ENCODE peak calls at places on chromosomes 1 and 21, in eight cellular contexts. One of them, this sample, is unnamed.

GRCh38 chr21:45858180-45858579 is 123.4 kb upstream of the COL6A1 start:
- DNase-seq in CD4-positive, alpha-beta T cell: no peak
- DNase-seq in mammary epithelial cell: no peak
- DNase-seq in AG09309: no peak
- DNase-seq in Calu3: no peak
- DNase-seq in psoas muscle: no peak
- DNase-seq in heart left ventricle: no peak
- DNase-seq in nephron progenitor cell: no peak
- DNase-seq in this sample: no peak

GRCh38 chr1:236280438-236281285 is 1.1 kb downstream of the ERO1B start:
- DNase-seq in psoas muscle: no peak
- DNase-seq in AG09309: no peak
- DNase-seq in nephron progenitor cell: no peak
- DNase-seq in Calu3: peak
- DNase-seq in heart left ventricle: no peak
- DNase-seq in mammary epithelial cell: peak
- DNase-seq in CD4-positive, alpha-beta T cell: peak
- DNase-seq in this sample: no peak

GRCh38 chr1:116129537-116129936 is 18.3 kb downstream of the MAB21L3 start:
- DNase-seq in heart left ventricle: no peak
- DNase-seq in nephron progenitor cell: no peak
- DNase-seq in Calu3: no peak
- DNase-seq in mammary epithelial cell: no peak
- DNase-seq in CD4-positive, alpha-beta T cell: no peak
- DNase-seq in AG09309: no peak
- DNase-seq in psoas muscle: no peak
- DNase-seq in this sample: no peak

GRCh38 chr1:145878724-145879123 is 6.9 kb downstream of the ANKRD35 start:
- DNase-seq in heart left ventricle: no peak
- DNase-seq in AG09309: no peak
- DNase-seq in psoas muscle: no peak
- DNase-seq in nephron progenitor cell: no peak
- DNase-seq in CD4-positive, alpha-beta T cell: no peak
- DNase-seq in mammary epithelial cell: peak
- DNase-seq in Calu3: no peak
- DNase-seq in this sample: no peak

GRCh38 chr1:18575620-18576019 is 55.0 kb upstream of the PAX7 start:
- DNase-seq in nephron progenitor cell: peak
- DNase-seq in mammary epithelial cell: no peak
- DNase-seq in Calu3: peak
- DNase-seq in psoas muscle: no peak
- DNase-seq in AG09309: no peak
- DNase-seq in heart left ventricle: no peak
- DNase-seq in CD4-positive, alpha-beta T cell: peak
- DNase-seq in this sample: no peak

GRCh38 chr1:230112131-230112701 is 45.2 kb downstream of the GALNT2 start:
- DNase-seq in Calu3: no peak
- DNase-seq in nephron progenitor cell: no peak
- DNase-seq in heart left ventricle: no peak
- DNase-seq in psoas muscle: peak
- DNase-seq in AG09309: no peak
- DNase-seq in mammary epithelial cell: no peak
- DNase-seq in CD4-positive, alpha-beta T cell: no peak
- DNase-seq in this sample: peak

GRCh38 chr1:165845992-165846748 is 18.8 kb downstream of the UCK2 start:
- DNase-seq in nephron progenitor cell: no peak
- DNase-seq in Calu3: no peak
- DNase-seq in heart left ventricle: no peak
- DNase-seq in AG09309: no peak
- DNase-seq in psoas muscle: no peak
- DNase-seq in CD4-positive, alpha-beta T cell: no peak
- DNase-seq in mammary epithelial cell: no peak
- DNase-seq in this sample: no peak

GRCh38 chr1:236514703-236515442 is 8.9 kb upstream of the LGALS8 start:
- DNase-seq in Calu3: no peak
- DNase-seq in mammary epithelial cell: no peak
- DNase-seq in psoas muscle: no peak
- DNase-seq in nephron progenitor cell: no peak
- DNase-seq in CD4-positive, alpha-beta T cell: no peak
- DNase-seq in AG09309: no peak
- DNase-seq in heart left ventricle: no peak
- DNase-seq in this sample: no peak

GRCh38 chr1:228938248-228938891 is 203.1 kb downstream of the RHOU start:
- DNase-seq in CD4-positive, alpha-beta T cell: peak
- DNase-seq in psoas muscle: no peak
- DNase-seq in nephron progenitor cell: peak
- DNase-seq in heart left ventricle: peak
- DNase-seq in AG09309: no peak
- DNase-seq in Calu3: no peak
- DNase-seq in mammary epithelial cell: no peak
- DNase-seq in this sample: peak

GRCh38 chr1:230212405-230212936 is 145.4 kb downstream of the GALNT2 start:
- DNase-seq in mammary epithelial cell: no peak
- DNase-seq in heart left ventricle: no peak
- DNase-seq in CD4-positive, alpha-beta T cell: no peak
- DNase-seq in psoas muscle: no peak
- DNase-seq in AG09309: no peak
- DNase-seq in nephron progenitor cell: no peak
- DNase-seq in Calu3: no peak
- DNase-seq in this sample: no peak

GRCh38 chr1:197924516-197925123 is 7.4 kb downstream of the LHX9 start:
- DNase-seq in psoas muscle: no peak
- DNase-seq in AG09309: peak
- DNase-seq in heart left ventricle: no peak
- DNase-seq in CD4-positive, alpha-beta T cell: no peak
- DNase-seq in Calu3: peak
- DNase-seq in nephron progenitor cell: peak
- DNase-seq in mammary epithelial cell: no peak
- DNase-seq in this sample: no peak

GRCh38 chr1:1683104-1683905 is 9.3 kb downstream of the SLC35E2B start:
- DNase-seq in CD4-positive, alpha-beta T cell: no peak
- DNase-seq in Calu3: no peak
- DNase-seq in AG09309: no peak
- DNase-seq in heart left ventricle: no peak
- DNase-seq in psoas muscle: peak
- DNase-seq in nephron progenitor cell: no peak
- DNase-seq in mammary epithelial cell: no peak
- DNase-seq in this sample: no peak

GRCh38 chr1:76142771-76143540 is 68.4 kb downstream of the ST6GALNAC3 start:
- DNase-seq in nephron progenitor cell: no peak
- DNase-seq in heart left ventricle: no peak
- DNase-seq in CD4-positive, alpha-beta T cell: no peak
- DNase-seq in mammary epithelial cell: no peak
- DNase-seq in AG09309: no peak
- DNase-seq in psoas muscle: no peak
- DNase-seq in Calu3: no peak
- DNase-seq in this sample: no peak

GRCh38 chr1:171743014-171743870 is 1.4 kb upstream of the VAMP4 start:
- DNase-seq in AG09309: peak
- DNase-seq in psoas muscle: no peak
- DNase-seq in Calu3: no peak
- DNase-seq in mammary epithelial cell: peak
- DNase-seq in heart left ventricle: no peak
- DNase-seq in nephron progenitor cell: no peak
- DNase-seq in CD4-positive, alpha-beta T cell: no peak
- DNase-seq in this sample: no peak

GRCh38 chr1:53061123-53061858 is 722 bp upstream of the PODN start:
- DNase-seq in nephron progenitor cell: no peak
- DNase-seq in Calu3: no peak
- DNase-seq in CD4-positive, alpha-beta T cell: no peak
- DNase-seq in AG09309: no peak
- DNase-seq in heart left ventricle: no peak
- DNase-seq in psoas muscle: peak
- DNase-seq in mammary epithelial cell: no peak
- DNase-seq in this sample: no peak

GRCh38 chr1:62800274-62800673 is 16.3 kb downstream of the ATG4C start:
- DNase-seq in AG09309: no peak
- DNase-seq in psoas muscle: no peak
- DNase-seq in nephron progenitor cell: no peak
- DNase-seq in mammary epithelial cell: no peak
- DNase-seq in CD4-positive, alpha-beta T cell: no peak
- DNase-seq in heart left ventricle: no peak
- DNase-seq in Calu3: no peak
- DNase-seq in this sample: no peak

GRCh38 chr1:153630384-153630783 is 2.1 kb downstream of the S100A1 start:
- DNase-seq in heart left ventricle: no peak
- DNase-seq in mammary epithelial cell: no peak
- DNase-seq in Calu3: no peak
- DNase-seq in psoas muscle: no peak
- DNase-seq in CD4-positive, alpha-beta T cell: no peak
- DNase-seq in AG09309: no peak
- DNase-seq in nephron progenitor cell: no peak
- DNase-seq in this sample: no peak

GRCh38 chr1:40708750-40709099 is 17.2 kb downstream of the NFYC start:
- DNase-seq in psoas muscle: no peak
- DNase-seq in heart left ventricle: no peak
- DNase-seq in Calu3: no peak
- DNase-seq in nephron progenitor cell: peak
- DNase-seq in AG09309: peak
- DNase-seq in CD4-positive, alpha-beta T cell: no peak
- DNase-seq in mammary epithelial cell: no peak
- DNase-seq in this sample: no peak

GRCh38 chr1:53968125-53968513 is 22.0 kb downstream of the LRRC42 start:
- DNase-seq in AG09309: no peak
- DNase-seq in CD4-positive, alpha-beta T cell: no peak
- DNase-seq in nephron progenitor cell: no peak
- DNase-seq in mammary epithelial cell: no peak
- DNase-seq in psoas muscle: no peak
- DNase-seq in Calu3: no peak
- DNase-seq in heart left ventricle: no peak
- DNase-seq in this sample: no peak

GRCh38 chr1:22731924-22732522 is 21.4 kb downstream of the EPHB2 start:
- DNase-seq in nephron progenitor cell: no peak
- DNase-seq in psoas muscle: no peak
- DNase-seq in AG09309: no peak
- DNase-seq in Calu3: no peak
- DNase-seq in CD4-positive, alpha-beta T cell: no peak
- DNase-seq in heart left ventricle: no peak
- DNase-seq in mammary epithelial cell: no peak
- DNase-seq in this sample: no peak
- TF ChIP-seq CTCF in nephron progenitor cell: no peak
- TF ChIP-seq CTCF in psoas muscle: no peak
- TF ChIP-seq CTCF in AG09309: peak
- TF ChIP-seq CTCF in Calu3: no peak
- TF ChIP-seq CTCF in CD4-positive, alpha-beta T cell: no peak
- TF ChIP-seq CTCF in heart left ventricle: no peak
- TF ChIP-seq CTCF in mammary epithelial cell: no peak
- TF ChIP-seq CTCF in this sample: no peak

DNA sequence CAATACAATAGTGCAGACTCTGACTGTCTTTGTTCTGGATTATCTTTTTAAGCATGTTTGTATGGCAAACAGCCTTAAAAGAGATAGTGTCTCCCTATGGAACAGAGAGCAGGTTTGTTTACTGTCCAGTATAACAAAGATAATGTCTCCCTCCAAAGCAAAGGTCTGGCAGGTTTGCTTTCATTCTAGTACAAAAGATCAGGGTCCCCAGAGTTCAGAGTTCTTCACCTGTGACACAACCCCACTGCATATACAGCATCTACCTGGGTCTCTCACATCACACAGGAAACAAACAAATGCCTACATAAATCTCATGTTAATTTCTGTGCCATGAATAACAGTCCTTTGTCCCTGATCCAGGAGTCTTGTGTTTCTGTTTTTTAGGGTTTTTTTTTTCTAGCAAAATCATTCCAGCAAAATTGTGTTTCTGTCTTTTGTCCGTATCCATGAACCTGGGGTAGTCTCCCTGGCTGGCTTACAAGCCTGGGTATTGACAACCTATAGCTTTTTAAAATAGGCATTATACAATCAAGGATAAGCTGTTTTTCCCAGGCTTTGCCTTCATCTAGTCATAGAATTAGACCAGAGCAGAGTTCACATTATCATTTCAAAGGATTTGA is 89.4 kb upstream of the PTBP2 start:
- DNase-seq in mammary epithelial cell: no peak
- DNase-seq in Calu3: no peak
- DNase-seq in AG09309: no peak
- DNase-seq in CD4-positive, alpha-beta T cell: no peak
- DNase-seq in heart left ventricle: no peak
- DNase-seq in psoas muscle: no peak
- DNase-seq in nephron progenitor cell: no peak
- DNase-seq in this sample: no peak
- TF ChIP-seq CTCF in mammary epithelial cell: no peak
- TF ChIP-seq CTCF in Calu3: no peak
- TF ChIP-seq CTCF in AG09309: no peak
- TF ChIP-seq CTCF in CD4-positive, alpha-beta T cell: no peak
- TF ChIP-seq CTCF in heart left ventricle: no peak
- TF ChIP-seq CTCF in psoas muscle: no peak
- TF ChIP-seq CTCF in nephron progenitor cell: no peak
- TF ChIP-seq CTCF in this sample: no peak

DNA sequence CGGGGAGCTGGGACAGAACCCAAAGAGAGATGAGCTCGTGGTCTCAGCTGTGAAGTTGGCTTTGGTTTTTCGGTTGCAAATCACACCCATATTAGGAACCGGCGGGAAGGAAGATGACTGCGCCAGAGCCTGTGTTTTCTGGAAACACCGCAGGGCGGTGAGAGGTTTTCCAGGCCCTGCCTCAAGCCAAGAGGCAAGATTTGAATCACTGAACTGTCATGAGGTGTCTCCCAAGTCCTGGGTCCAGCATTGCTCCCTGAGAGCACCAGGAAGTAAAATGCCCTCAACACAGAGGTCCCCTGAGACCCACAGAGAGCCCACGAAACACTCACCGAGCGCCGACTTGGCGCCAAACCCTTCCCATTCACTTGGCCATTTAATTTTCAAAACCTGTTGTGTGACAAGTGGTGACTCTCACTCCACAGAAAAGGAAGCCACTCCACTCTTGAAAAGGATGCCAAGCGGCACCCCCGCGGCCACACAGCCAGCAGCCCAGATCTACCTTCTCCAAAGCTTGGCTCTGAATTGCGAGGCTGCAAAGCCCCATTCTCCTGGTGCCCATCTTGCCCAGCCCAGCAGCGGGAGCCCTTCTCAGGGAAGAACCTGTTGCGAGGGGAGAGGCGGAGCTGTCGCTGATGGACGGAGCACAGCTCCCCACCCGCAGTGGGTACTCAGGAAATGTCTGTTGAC is 99.0 kb upstream of the RUNX3 start:
- DNase-seq in heart left ventricle: no peak
- DNase-seq in mammary epithelial cell: no peak
- DNase-seq in nephron progenitor cell: no peak
- DNase-seq in Calu3: no peak
- DNase-seq in AG09309: no peak
- DNase-seq in CD4-positive, alpha-beta T cell: no peak
- DNase-seq in psoas muscle: no peak
- DNase-seq in this sample: no peak
- TF ChIP-seq CTCF in heart left ventricle: no peak
- TF ChIP-seq CTCF in mammary epithelial cell: no peak
- TF ChIP-seq CTCF in nephron progenitor cell: no peak
- TF ChIP-seq CTCF in Calu3: no peak
- TF ChIP-seq CTCF in AG09309: no peak
- TF ChIP-seq CTCF in CD4-positive, alpha-beta T cell: no peak
- TF ChIP-seq CTCF in psoas muscle: no peak
- TF ChIP-seq CTCF in this sample: no peak

DNA sequence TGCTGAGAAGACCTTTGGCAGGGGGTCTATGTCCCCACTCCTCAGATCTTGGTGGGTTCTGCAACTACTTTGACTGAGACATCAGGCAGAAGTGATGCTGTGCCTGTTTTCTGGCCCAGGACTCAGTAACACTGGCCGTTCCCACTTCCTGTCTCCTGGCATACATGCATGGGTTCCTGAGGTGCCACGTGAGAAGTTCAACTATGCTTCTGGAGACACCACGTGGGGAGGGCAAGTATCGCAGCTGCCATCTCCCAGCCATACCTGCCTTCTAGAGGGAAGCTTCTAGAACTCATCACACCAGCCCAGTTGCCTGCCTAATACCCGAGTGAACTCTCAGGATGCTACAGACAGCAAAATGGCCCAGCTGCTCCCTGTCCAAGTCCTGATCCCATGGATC is 65.8 kb downstream of the TRABD2B start:
- DNase-seq in Calu3: peak
- DNase-seq in heart left ventricle: no peak
- DNase-seq in nephron progenitor cell: no peak
- DNase-seq in mammary epithelial cell: peak
- DNase-seq in CD4-positive, alpha-beta T cell: no peak
- DNase-seq in AG09309: no peak
- DNase-seq in psoas muscle: no peak
- DNase-seq in this sample: peak
- TF ChIP-seq CTCF in Calu3: peak
- TF ChIP-seq CTCF in heart left ventricle: no peak
- TF ChIP-seq CTCF in nephron progenitor cell: no peak
- TF ChIP-seq CTCF in mammary epithelial cell: peak
- TF ChIP-seq CTCF in CD4-positive, alpha-beta T cell: no peak
- TF ChIP-seq CTCF in AG09309: no peak
- TF ChIP-seq CTCF in psoas muscle: peak
- TF ChIP-seq CTCF in this sample: no peak